ENCODE peak calls at places on chromosome 20, in four cellular contexts. R is OCI-M1; V is AG10803; D is stimulated activated CD8-positive, alpha-beta memory T cell treated with anti-CD3 and anti-CD28 coated beads, Interleukin-15, amount 100 ng/mL, for 24 hours. K is an unnamed sample.

GRCh38 chr20:60010689-60011417 is 52.6 kb downstream of the CDH26 start:
- DNase-seq in R (no peak), D (no peak), V (no peak), K (no peak)

GRCh38 chr20:15378151-15378550 is 1040.7 kb upstream of the FLRT3 start:
- DNase-seq in R (no peak), D (no peak), V (no peak), K (no peak)

GRCh38 chr20:56393133-56393472 is 658 bp downstream of the CSTF1 start:
- DNase-seq in D (no peak), R (peak; percentile 44), V (no peak), K (no peak)

GRCh38 chr20:45552456-45552855 is 5.3 kb upstream of the EPPIN start:
- DNase-seq in R (no peak), V (no peak), D (no peak), K (no peak)

GRCh38 chr20:22921595-22922421 is 113.3 kb upstream of the SSTR4 start:
- DNase-seq in D (no peak), V (peak; percentile 65), R (peak; percentile 95), K (peak; percentile 67)

GRCh38 chr20:49478266-49478665 is 4.2 kb downstream of the KCNB1 start:
- DNase-seq in V (no peak), R (no peak), D (no peak), K (no peak)

GRCh38 chr20:12040261-12040660 is 122.6 kb downstream of the BTBD3 start:
- DNase-seq in R (no peak), D (no peak), V (no peak), K (no peak)

GRCh38 chr20:63086421-63087235 is 79.9 kb upstream of the BHLHE23 start:
- DNase-seq in V (no peak), D (no peak), R (no peak), K (no peak)

GRCh38 chr20:440636-441035 is 21.7 kb downstream of the TBC1D20 start:
- DNase-seq in V (no peak), R (no peak), D (no peak), K (no peak)

GRCh38 chr20:44900231-44900854 is 9.5 kb upstream of the PABPC1L start:
- DNase-seq in R (no peak), D (no peak), V (no peak), K (no peak)

GRCh38 chr20:53208110-53208908 is 236.2 kb downstream of the TSHZ2 start:
- DNase-seq in D (no peak), R (peak; percentile 51), V (no peak), K (no peak)

GRCh38 chr20:44540834-44541233 is 19.0 kb upstream of the SERINC3 start:
- DNase-seq in D (no peak), V (peak; percentile 50), R (no peak), K (peak; percentile 51)

GRCh38 chr20:50673831-50674825 is 17.2 kb downstream of the RIPOR3 start:
- DNase-seq in D (no peak), V (no peak), R (no peak), K (no peak)

GRCh38 chr20:50286609-50287008 is 96.0 kb downstream of the CEBPB start:
- DNase-seq in D (no peak), R (no peak), V (peak; percentile 90), K (peak; percentile 97)